ENCODE peak calls at places on chromosomes 1 and 21, in eight cellular contexts. Y is type B pancreatic cell, Z is tibial nerve, K is GM10248, U is neural crest cell, B is tibial artery, D is Peyer's patch, W is adrenal gland. C is an unnamed sample.
A peak's percentile ranks its signal among the peaks of the same experiment; 100 is the strongest.

GRCh38 chr21:33854604-33855003 is 61.0 kb downstream of the ATP5PO start:
- DNase-seq in Y (no peak), Z (no peak), K (no peak), U (no peak), B (no peak), D (no peak), W (no peak), C (no peak)

GRCh38 chr1:116711061-116711582 is 43.1 kb upstream of the CD2 start:
- DNase-seq in Y (peak; percentile 49), Z (no peak), K (no peak), U (no peak), B (no peak), D (no peak), W (no peak), C (no peak)

GRCh38 chr1:247147781-247148180 is 24.0 kb downstream of the ZNF124 start:
- DNase-seq in Y (no peak), Z (no peak), K (no peak), U (no peak), B (no peak), D (no peak), W (no peak), C (no peak)

GRCh38 chr1:223547316-223548114 is 118.0 kb downstream of the CAPN8 start:
- DNase-seq in Y (no peak), Z (no peak), K (no peak), U (no peak), B (no peak), D (no peak), W (no peak), C (no peak)

GRCh38 chr1:85582687-85583354 is 2.3 kb downstream of the CCN1 start:
- DNase-seq in Y (no peak), Z (no peak), K (no peak), U (no peak), B (no peak), D (no peak), W (no peak), C (no peak)

GRCh38 chr1:58896211-58897183 is 112.7 kb upstream of the JUN start:
- DNase-seq in Y (no peak), Z (no peak), K (no peak), U (no peak), B (peak; percentile 70), D (peak; percentile 87), W (peak; percentile 73), C (no peak)

GRCh38 chr1:116066868-116067563 is 44.2 kb upstream of the MAB21L3 start:
- DNase-seq in Y (no peak), Z (peak; percentile 17), K (no peak), U (no peak), B (no peak), D (no peak), W (no peak), C (no peak)

GRCh38 chr1:91753878-91754277 is 132.1 kb downstream of the TGFBR3 start:
- DNase-seq in Y (no peak), Z (no peak), K (no peak), U (no peak), B (no peak), D (no peak), W (no peak), C (no peak)

GRCh38 chr1:8070381-8070811 is 44.3 kb upstream of the ERRFI1 start:
- DNase-seq in Y (no peak), Z (no peak), K (no peak), U (no peak), B (no peak), D (no peak), W (no peak), C (no peak)

GRCh38 chr1:186202174-186202843 is 172.7 kb downstream of the TPR start:
- DNase-seq in Y (no peak), Z (peak; percentile 64), K (no peak), U (no peak), B (peak; percentile 85), D (no peak), W (no peak), C (no peak)

DNA sequence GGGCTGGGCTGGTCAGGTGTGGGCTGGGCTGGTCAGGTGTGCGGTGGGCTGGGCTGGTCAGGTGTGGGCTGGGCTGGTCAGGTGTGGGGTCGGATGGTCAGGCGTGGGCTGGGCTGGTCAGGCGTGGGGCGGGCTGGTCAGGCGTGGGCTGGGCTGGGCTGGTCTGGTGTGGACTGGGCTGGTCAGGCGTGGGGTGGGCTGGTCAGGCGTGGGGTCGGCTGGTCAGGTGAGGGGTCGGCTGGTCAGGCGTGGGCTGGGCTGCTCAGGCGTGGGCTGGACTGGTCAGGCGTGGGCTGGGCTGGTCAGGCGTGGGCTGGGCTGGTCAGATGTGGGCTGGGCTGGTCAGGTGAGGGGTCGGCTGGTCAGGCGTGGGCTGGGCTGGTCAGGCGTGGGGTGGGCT is 5.8 kb upstream of the FNDC10 start:
- DNase-seq in Y (no peak), Z (no peak), K (no peak), U (no peak), B (no peak), D (no peak), W (no peak), C (no peak)
- TF ChIP-seq CTCF in Y (no peak), Z (no peak), K (no peak), U (no peak), B (no peak), D (no peak), W (no peak), C (no peak)

DNA sequence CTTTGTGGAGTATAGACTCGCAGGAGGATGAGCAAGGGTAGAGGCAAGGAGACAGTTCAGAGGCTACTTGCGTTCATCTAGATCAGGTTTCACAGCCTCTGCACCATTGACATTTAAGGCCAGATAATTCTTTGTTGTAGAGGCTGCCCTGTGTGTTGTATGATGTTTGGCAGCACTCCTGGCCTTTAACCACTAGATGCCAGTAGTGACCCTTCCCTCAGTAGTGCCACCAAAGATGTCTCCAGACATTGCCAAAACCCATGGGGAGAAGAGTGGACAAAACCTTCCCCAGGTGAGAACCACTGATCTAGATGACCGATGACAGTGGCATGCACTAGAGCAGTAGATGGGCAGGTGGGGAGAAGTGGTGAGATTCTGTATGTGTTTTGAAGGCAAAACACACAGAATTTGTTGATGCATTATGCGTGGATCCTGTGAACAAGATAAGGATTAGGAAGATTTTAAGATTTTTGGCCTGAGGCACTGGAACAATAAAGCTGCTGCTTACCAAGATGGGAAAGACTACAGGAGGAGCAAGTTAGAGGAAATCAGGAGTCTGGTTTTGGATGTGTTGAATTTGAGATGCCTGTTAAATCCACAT is 9.9 kb upstream of the COG2 start:
- DNase-seq in Y (no peak), Z (no peak), K (no peak), U (peak; percentile 9), B (no peak), D (no peak), W (peak; percentile 72), C (no peak)
- TF ChIP-seq CTCF in Y (peak; percentile 72), Z (no peak), K (peak; percentile 56), U (peak; percentile 62), B (peak; percentile 11), D (peak; percentile 38), W (peak; percentile 68), C (peak; percentile 17)

DNA sequence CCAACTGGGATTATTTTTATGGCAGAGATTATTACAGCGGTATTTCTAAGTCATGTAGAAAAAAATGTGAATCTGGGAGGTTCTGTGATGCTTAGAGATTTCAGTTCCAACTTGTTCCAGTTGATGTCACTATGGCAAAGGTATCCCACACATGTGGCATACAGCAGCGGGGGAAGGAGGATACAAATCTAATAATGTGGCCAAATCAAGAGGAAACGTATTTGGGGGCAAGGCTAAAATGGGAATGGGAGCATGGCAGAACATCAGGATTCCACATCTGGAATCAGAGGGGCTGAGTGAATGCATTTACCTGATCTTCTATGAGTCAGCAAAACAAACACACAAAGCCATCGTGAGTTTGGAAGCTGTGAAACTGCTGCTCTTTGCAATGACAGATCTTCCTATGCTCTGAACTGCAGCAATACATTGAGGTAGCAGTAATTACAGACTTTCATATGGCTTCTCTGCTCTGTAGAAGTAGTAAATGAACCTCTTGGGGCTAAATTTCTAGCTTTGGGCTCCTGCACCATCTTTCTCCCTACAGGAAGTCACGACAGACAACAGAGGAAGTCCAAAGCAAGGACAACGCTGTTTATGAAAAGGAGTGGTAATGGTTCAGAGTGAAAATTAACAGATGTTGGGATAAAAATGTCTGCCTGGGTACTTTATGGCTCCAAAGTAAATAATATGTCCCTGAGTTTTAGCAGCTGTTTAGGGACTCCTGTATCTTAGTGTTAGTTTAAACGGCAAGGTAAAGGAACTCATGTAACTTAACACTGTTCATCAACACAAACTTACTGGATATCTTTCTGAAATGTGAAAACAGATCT is 55.6 kb downstream of the GABPA start:
- DNase-seq in Y (no peak), Z (peak; percentile 5), K (peak; percentile 17), U (no peak), B (no peak), D (no peak), W (peak; percentile 22), C (no peak)
- TF ChIP-seq CTCF in Y (peak; percentile 66), Z (no peak), K (peak; percentile 19), U (peak; percentile 59), B (no peak), D (peak; percentile 18), W (peak; percentile 45), C (no peak)

DNA sequence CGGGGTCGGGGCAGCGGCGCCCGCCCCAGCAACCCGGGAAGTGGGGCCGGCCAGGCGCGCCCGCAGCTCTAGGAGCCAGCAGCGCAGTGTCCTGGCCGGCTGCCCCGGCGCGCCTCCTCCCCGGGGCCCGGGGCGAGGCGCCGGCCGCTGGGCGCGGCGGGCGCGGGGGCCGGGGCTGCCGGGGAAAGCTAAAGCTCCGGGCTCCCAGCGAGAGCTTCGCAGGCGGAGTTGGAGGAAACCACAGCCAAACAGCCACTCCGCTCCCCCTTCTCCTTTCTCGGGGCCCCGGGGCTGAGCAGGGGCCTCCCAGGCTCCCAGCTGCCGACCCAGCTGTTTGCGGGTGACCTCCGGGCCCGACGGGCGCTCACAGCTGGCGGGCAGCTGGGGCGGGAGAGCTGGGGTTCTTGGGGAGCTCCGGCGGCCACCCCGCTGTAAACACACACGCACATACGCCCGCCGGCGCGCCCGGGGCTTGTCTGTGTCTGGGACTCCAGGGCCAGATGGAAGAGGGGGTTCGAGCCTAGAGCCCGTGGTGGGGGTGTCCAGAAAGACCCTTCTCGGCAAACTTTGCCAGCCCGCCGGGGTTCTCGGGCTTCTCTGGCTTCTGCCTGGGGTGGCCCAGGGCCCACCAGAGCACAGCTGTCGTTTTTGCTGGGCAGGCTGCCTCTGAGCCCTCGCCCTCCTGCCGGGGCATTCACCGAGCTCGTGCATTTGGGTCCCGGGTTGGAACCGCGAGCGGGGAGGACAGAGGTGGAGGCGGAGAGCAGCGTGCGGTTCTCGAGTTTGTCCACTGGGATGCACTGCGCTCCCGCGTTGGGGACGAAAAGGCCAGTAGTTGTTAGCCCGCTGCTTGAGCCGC is 1.5 kb downstream of the AJAP1 start:
- DNase-seq in Y (peak; percentile 77), Z (peak; percentile 30), K (no peak), U (peak; percentile 69), B (no peak), D (no peak), W (peak; percentile 34), C (peak; percentile 39)
- TF ChIP-seq CTCF in Y (peak; percentile 91), Z (peak; percentile 51), K (peak; percentile 22), U (peak; percentile 90), B (peak; percentile 35), D (peak; percentile 7), W (peak; percentile 55), C (no peak)

GRCh38 chr1:17668195-17668594 is 86.9 kb upstream of the ACTL8 start:
- DNase-seq in Y (no peak), Z (no peak), K (no peak), U (no peak), B (no peak), D (no peak), W (no peak), C (no peak)
- TF ChIP-seq CTCF in Y (no peak), Z (no peak), K (no peak), U (no peak), B (no peak), D (no peak), W (no peak), C (no peak)

GRCh38 chr21:14306143-14306907 is 76.6 kb downstream of the HSPA13 start:
- DNase-seq in Y (no peak), Z (no peak), K (no peak), U (no peak), B (no peak), D (no peak), W (no peak), C (no peak)
- TF ChIP-seq CTCF in Y (peak; percentile 43), Z (no peak), K (peak; percentile 10), U (no peak), B (peak; percentile 9), D (no peak), W (peak; percentile 33), C (no peak)

C was measured in WTC11.